ENCODE peak calls at places on chromosome 12, in eight cellular contexts. B, D, G, H, I, W, L and K are unnamed samples.

GRCh38 chr12:116274552-116275375 is 2.7 kb downstream of the MED13L start:
- DNase-seq in B (no peak), D (no peak), G (no peak), H (no peak), I (no peak), W (no peak), L (no peak), K (no peak)

GRCh38 chr12:22256076-22256475 is 78.4 kb downstream of the ST8SIA1 start:
- DNase-seq in B (no peak), D (peak; percentile 29), G (no peak), H (no peak), I (no peak), W (no peak), L (peak; percentile 37), K (no peak)

GRCh38 chr12:79997115-79997805 is 62.4 kb upstream of the PPP1R12A start:
- DNase-seq in B (no peak), D (peak; percentile 6), G (no peak), H (peak; percentile 70), I (no peak), W (no peak), L (no peak), K (no peak)

GRCh38 chr12:51705450-51705849 is 114.4 kb downstream of the SCN8A start:
- DNase-seq in B (no peak), D (peak; percentile 20), G (no peak), H (no peak), I (no peak), W (peak; percentile 5), L (no peak), K (no peak)

GRCh38 chr12:9936597-9936996 is 4.4 kb upstream of the CLEC2A start:
- DNase-seq in B (no peak), D (no peak), G (no peak), H (no peak), I (no peak), W (no peak), L (no peak), K (no peak)

GRCh38 chr12:1855241-1855640 is 34.9 kb downstream of the LRTM2 start:
- DNase-seq in B (no peak), D (peak; percentile 21), G (no peak), H (no peak), I (peak; percentile 12), W (no peak), L (no peak), K (no peak)

GRCh38 chr12:30706476-30706875 is 10.8 kb upstream of the IPO8 start:
- DNase-seq in B (no peak), D (no peak), G (no peak), H (no peak), I (no peak), W (no peak), L (no peak), K (no peak)

GRCh38 chr12:131852551-131853299 is 24.5 kb downstream of the MMP17 start:
- DNase-seq in B (no peak), D (peak; percentile 46), G (no peak), H (no peak), I (no peak), W (no peak), L (no peak), K (peak; percentile 81)

GRCh38 chr12:122459211-122459610 is 36.7 kb upstream of the CLIP1 start:
- DNase-seq in B (peak; percentile 20), D (no peak), G (no peak), H (no peak), I (no peak), W (no peak), L (no peak), K (no peak)

GRCh38 chr12:5965950-5966383 is 20.9 kb upstream of the ANO2 start:
- DNase-seq in B (no peak), D (peak; percentile 28), G (peak; percentile 76), H (peak; percentile 40), I (peak; percentile 85), W (peak; percentile 19), L (no peak), K (no peak)

GRCh38 chr12:66755727-66756395 is 77.0 kb upstream of the GRIP1 start:
- DNase-seq in B (no peak), D (no peak), G (no peak), H (peak; percentile 7), I (no peak), W (no peak), L (no peak), K (no peak)

GRCh38 chr12:91889059-91889458 is 256.6 kb downstream of the BTG1 start:
- DNase-seq in B (no peak), D (no peak), G (no peak), H (no peak), I (no peak), W (no peak), L (no peak), K (no peak)

GRCh38 chr12:110578522-110579238 is 4.4 kb downstream of the PPTC7 start:
- DNase-seq in B (no peak), D (no peak), G (no peak), H (no peak), I (no peak), W (peak; percentile 93), L (no peak), K (no peak)

GRCh38 chr12:123853401-123854070 is 91.4 kb downstream of the DNAH10 start:
- DNase-seq in B (no peak), D (no peak), G (no peak), H (no peak), I (no peak), W (no peak), L (no peak), K (no peak)

GRCh38 chr12:32768518-32768917 is 12.8 kb upstream of the YARS2 start:
- DNase-seq in B (no peak), D (no peak), G (no peak), H (no peak), I (no peak), W (no peak), L (no peak), K (no peak)

GRCh38 chr12:2961705-2962104 is 2.5 kb downstream of the TEAD4 start:
- DNase-seq in B (no peak), D (no peak), G (no peak), H (no peak), I (peak; percentile 19), W (no peak), L (no peak), K (no peak)

GRCh38 chr12:2963154-2963759 is 4.1 kb downstream of the TEAD4 start:
- DNase-seq in B (no peak), D (no peak), G (peak; percentile 36), H (no peak), I (peak; percentile 70), W (no peak), L (no peak), K (no peak)

GRCh38 chr12:2960432-2960956 is 1.3 kb downstream of the TEAD4 start:
- DNase-seq in B (no peak), D (peak; percentile 64), G (peak; percentile 36), H (peak; percentile 13), I (no peak), W (peak; percentile 41), L (no peak), K (no peak)

GRCh38 chr12:2960996-2961616 is 1.9 kb downstream of the TEAD4 start:
- DNase-seq in B (no peak), D (peak; percentile 23), G (no peak), H (no peak), I (peak; percentile 43), W (no peak), L (no peak), K (no peak)

GRCh38 chr12:2963760-2964292 is 4.6 kb downstream of the TEAD4 start:
- DNase-seq in B (no peak), D (peak; percentile 53), G (no peak), H (no peak), I (peak; percentile 81), W (no peak), L (no peak), K (no peak)
- TF ChIP-seq CTCF in B (no peak), D (no peak), G (no peak), H (no peak), I (no peak), W (no peak), L (no peak), K (no peak)

DNA sequence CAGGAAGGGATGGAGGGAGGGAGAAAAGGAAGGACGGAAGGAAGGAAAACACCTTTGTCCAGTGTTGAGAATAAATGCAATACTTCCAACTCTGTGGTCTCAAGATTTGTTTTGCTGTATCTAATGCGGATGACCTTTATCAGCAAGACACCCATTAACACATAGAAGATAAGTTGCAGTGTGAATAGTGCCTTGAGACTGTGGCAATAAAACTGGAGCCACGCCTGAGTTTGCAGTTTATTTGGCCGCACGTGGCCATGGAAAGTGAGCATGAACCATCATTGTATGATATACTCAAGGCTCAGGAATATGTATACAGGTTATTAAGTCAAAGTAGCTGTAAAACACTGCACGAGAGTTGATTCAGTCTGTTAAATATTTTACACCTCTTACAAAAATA is 113.6 kb upstream of the EEA1 start:
- DNase-seq in B (no peak), D (no peak), G (peak; percentile 55), H (no peak), I (no peak), W (no peak), L (no peak), K (no peak)
- TF ChIP-seq CTCF in B (no peak), D (no peak), G (no peak), H (no peak), I (no peak), W (no peak), L (no peak), K (no peak)

DNA sequence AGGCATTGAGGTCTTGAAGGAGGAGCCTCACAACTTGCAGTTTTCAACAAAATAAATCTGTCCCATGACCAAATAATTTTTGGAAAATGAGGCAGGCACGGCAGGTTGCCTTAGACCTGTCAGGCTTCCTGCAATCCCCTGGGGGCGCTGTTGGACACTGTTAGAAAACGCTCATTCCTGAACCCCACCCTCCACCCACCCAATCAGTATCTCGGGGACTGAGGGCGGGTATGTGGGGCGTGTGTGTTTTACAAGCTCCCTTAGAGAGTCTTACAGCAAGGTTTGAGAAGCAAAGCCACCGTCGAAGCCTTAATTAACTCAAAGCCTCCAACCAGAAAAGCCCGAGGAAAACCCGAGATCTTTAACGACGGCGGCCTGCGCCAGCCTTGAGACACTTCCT is 122.8 kb downstream of the GLT1D1 start:
- DNase-seq in B (no peak), D (no peak), G (no peak), H (peak; percentile 32), I (peak; percentile 79), W (no peak), L (no peak), K (no peak)
- TF ChIP-seq CTCF in B (no peak), D (no peak), G (no peak), H (peak; percentile 21), I (peak; percentile 51), W (no peak), L (no peak), K (peak; percentile 71)

DNA sequence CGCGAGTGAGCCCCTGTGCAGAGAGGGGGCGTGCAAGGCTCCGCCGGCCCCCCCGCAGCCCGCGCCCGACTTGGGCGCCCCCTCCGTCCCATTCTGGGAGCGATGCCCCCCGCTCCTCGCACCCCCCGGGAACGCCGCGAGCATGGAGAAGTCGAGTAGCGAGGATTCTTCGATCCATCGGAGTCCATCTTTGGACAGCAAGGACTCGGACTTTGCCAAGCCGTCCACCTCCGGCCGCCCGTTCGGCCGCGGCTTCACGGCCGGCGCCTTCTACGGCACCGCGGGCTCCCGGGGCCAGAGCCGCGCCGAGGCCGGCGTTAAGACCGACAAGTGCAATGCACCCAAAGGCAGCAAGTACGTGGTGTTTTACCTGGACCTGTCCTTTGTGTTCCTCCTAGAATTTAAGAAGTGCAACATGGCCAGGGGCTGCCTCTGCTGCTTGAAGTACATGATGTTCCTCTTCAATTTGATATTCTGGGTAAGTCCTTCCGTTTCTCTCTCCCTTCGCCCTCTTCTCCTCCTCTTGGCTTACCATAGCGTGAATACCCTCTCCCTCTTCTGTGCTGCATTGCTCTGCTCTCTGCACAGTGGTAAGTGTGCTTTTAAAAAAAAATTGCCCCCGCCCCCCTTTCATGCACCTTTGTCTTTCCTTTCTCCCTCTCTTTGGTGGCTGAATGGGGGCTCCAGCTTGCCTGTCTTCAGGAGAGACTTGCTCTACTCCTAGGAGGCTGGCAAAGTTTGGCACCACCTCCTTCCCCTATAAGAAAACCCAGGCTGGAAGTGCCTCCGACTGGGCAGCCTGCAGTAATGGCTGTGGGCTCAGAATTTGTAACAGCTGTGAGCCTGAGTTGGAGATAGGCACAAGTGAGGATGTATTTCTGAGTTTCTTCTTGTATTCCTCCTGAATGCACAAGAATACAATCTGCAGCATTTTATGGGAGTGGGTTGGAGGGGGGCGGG is 123.9 kb downstream of the TSPAN9 start:
- DNase-seq in B (no peak), D (no peak), G (peak; percentile 32), H (no peak), I (no peak), W (no peak), L (no peak), K (no peak)
- TF ChIP-seq CTCF in B (no peak), D (no peak), G (peak; percentile 4), H (no peak), I (no peak), W (no peak), L (peak; percentile 2), K (no peak)